ENCODE peak calls at places on chromosome 14, in six cellular contexts. One of them, this sample, is unnamed.

GRCh38 chr14:61555056-61555838 is 140.1 kb upstream of the HIF1A start:
- DNase-seq in Peyer's patch: no peak
- DNase-seq in AG20443: peak
- DNase-seq in WERI-Rb-1: no peak
- DNase-seq in tibial nerve: no peak
- DNase-seq in activated B cell treated with CpG ODN at 0.5 μM for 24 hours: no peak
- DNase-seq in this sample: no peak

GRCh38 chr14:100376751-100377171 is 53.6 kb downstream of the SLC25A47 start:
- DNase-seq in Peyer's patch: no peak
- DNase-seq in tibial nerve: no peak
- DNase-seq in activated B cell treated with CpG ODN at 0.5 μM for 24 hours: no peak
- DNase-seq in WERI-Rb-1: no peak
- DNase-seq in AG20443: no peak
- DNase-seq in this sample: no peak

GRCh38 chr14:25108959-25109358 is 59.0 kb upstream of the STXBP6 start:
- DNase-seq in tibial nerve: no peak
- DNase-seq in activated B cell treated with CpG ODN at 0.5 μM for 24 hours: no peak
- DNase-seq in Peyer's patch: no peak
- DNase-seq in WERI-Rb-1: no peak
- DNase-seq in AG20443: no peak
- DNase-seq in this sample: no peak

GRCh38 chr14:71694888-71695505 is 237.2 kb upstream of the RGS6 start:
- DNase-seq in AG20443: no peak
- DNase-seq in WERI-Rb-1: no peak
- DNase-seq in Peyer's patch: no peak
- DNase-seq in tibial nerve: no peak
- DNase-seq in activated B cell treated with CpG ODN at 0.5 μM for 24 hours: no peak
- DNase-seq in this sample: no peak

GRCh38 chr14:93592786-93593185 is 162.0 kb downstream of the UNC79 start:
- DNase-seq in tibial nerve: no peak
- DNase-seq in AG20443: no peak
- DNase-seq in WERI-Rb-1: no peak
- DNase-seq in activated B cell treated with CpG ODN at 0.5 μM for 24 hours: no peak
- DNase-seq in Peyer's patch: no peak
- DNase-seq in this sample: no peak

GRCh38 chr14:98926151-98926550 is 345.8 kb downstream of the BCL11B start:
- DNase-seq in Peyer's patch: peak
- DNase-seq in AG20443: no peak
- DNase-seq in WERI-Rb-1: no peak
- DNase-seq in tibial nerve: no peak
- DNase-seq in activated B cell treated with CpG ODN at 0.5 μM for 24 hours: no peak
- DNase-seq in this sample: no peak

GRCh38 chr14:60327447-60328331 is 78.7 kb downstream of the PPM1A start:
- DNase-seq in Peyer's patch: peak
- DNase-seq in activated B cell treated with CpG ODN at 0.5 μM for 24 hours: peak
- DNase-seq in tibial nerve: no peak
- DNase-seq in AG20443: peak
- DNase-seq in WERI-Rb-1: peak
- DNase-seq in this sample: peak

GRCh38 chr14:87443787-87444186 is 549.2 kb downstream of the GALC start:
- DNase-seq in activated B cell treated with CpG ODN at 0.5 μM for 24 hours: no peak
- DNase-seq in Peyer's patch: no peak
- DNase-seq in WERI-Rb-1: no peak
- DNase-seq in tibial nerve: no peak
- DNase-seq in AG20443: no peak
- DNase-seq in this sample: no peak

GRCh38 chr14:77376380-77376770 is 519 bp downstream of the TMED8 start:
- DNase-seq in Peyer's patch: no peak
- DNase-seq in activated B cell treated with CpG ODN at 0.5 μM for 24 hours: peak
- DNase-seq in tibial nerve: peak
- DNase-seq in AG20443: no peak
- DNase-seq in WERI-Rb-1: peak
- DNase-seq in this sample: peak

GRCh38 chr14:78455896-78456435 is 285.8 kb downstream of the NRXN3 start:
- DNase-seq in Peyer's patch: no peak
- DNase-seq in WERI-Rb-1: no peak
- DNase-seq in AG20443: no peak
- DNase-seq in tibial nerve: no peak
- DNase-seq in activated B cell treated with CpG ODN at 0.5 μM for 24 hours: no peak
- DNase-seq in this sample: no peak

GRCh38 chr14:69484444-69485113 is at the start of gene PLEKHD1:
- DNase-seq in tibial nerve: no peak
- DNase-seq in Peyer's patch: no peak
- DNase-seq in AG20443: no peak
- DNase-seq in WERI-Rb-1: peak
- DNase-seq in activated B cell treated with CpG ODN at 0.5 μM for 24 hours: no peak
- DNase-seq in this sample: no peak

GRCh38 chr14:33352821-33353220 is 414.1 kb downstream of the NPAS3 start:
- DNase-seq in activated B cell treated with CpG ODN at 0.5 μM for 24 hours: no peak
- DNase-seq in AG20443: no peak
- DNase-seq in Peyer's patch: no peak
- DNase-seq in WERI-Rb-1: no peak
- DNase-seq in tibial nerve: no peak
- DNase-seq in this sample: no peak

GRCh38 chr14:59278111-59278510 is 89.6 kb downstream of the DAAM1 start:
- DNase-seq in WERI-Rb-1: no peak
- DNase-seq in AG20443: peak
- DNase-seq in tibial nerve: no peak
- DNase-seq in activated B cell treated with CpG ODN at 0.5 μM for 24 hours: no peak
- DNase-seq in Peyer's patch: no peak
- DNase-seq in this sample: no peak

GRCh38 chr14:61894452-61895077 is 132.3 kb downstream of the SNAPC1 start:
- DNase-seq in tibial nerve: peak
- DNase-seq in WERI-Rb-1: peak
- DNase-seq in AG20443: peak
- DNase-seq in activated B cell treated with CpG ODN at 0.5 μM for 24 hours: peak
- DNase-seq in Peyer's patch: no peak
- DNase-seq in this sample: peak

GRCh38 chr14:25121342-25122129 is 71.6 kb upstream of the STXBP6 start:
- DNase-seq in WERI-Rb-1: no peak
- DNase-seq in tibial nerve: no peak
- DNase-seq in activated B cell treated with CpG ODN at 0.5 μM for 24 hours: no peak
- DNase-seq in AG20443: peak
- DNase-seq in Peyer's patch: no peak
- DNase-seq in this sample: no peak

GRCh38 chr14:99188721-99189120 is 83.3 kb downstream of the BCL11B start:
- DNase-seq in WERI-Rb-1: no peak
- DNase-seq in activated B cell treated with CpG ODN at 0.5 μM for 24 hours: no peak
- DNase-seq in tibial nerve: no peak
- DNase-seq in Peyer's patch: no peak
- DNase-seq in AG20443: no peak
- DNase-seq in this sample: no peak

GRCh38 chr14:68476212-68476964 is 316.5 kb downstream of the ZFP36L1 start:
- DNase-seq in AG20443: peak
- DNase-seq in tibial nerve: peak
- DNase-seq in activated B cell treated with CpG ODN at 0.5 μM for 24 hours: peak
- DNase-seq in Peyer's patch: no peak
- DNase-seq in WERI-Rb-1: no peak
- DNase-seq in this sample: peak

GRCh38 chr14:94113073-94113472 is 2.5 kb downstream of the IFI27 start:
- DNase-seq in AG20443: no peak
- DNase-seq in Peyer's patch: no peak
- DNase-seq in tibial nerve: no peak
- DNase-seq in activated B cell treated with CpG ODN at 0.5 μM for 24 hours: no peak
- DNase-seq in WERI-Rb-1: no peak
- DNase-seq in this sample: no peak

GRCh38 chr14:77181603-77182437 is at the start of gene TMEM63C:
- DNase-seq in AG20443: peak
- DNase-seq in tibial nerve: no peak
- DNase-seq in Peyer's patch: peak
- DNase-seq in WERI-Rb-1: peak
- DNase-seq in activated B cell treated with CpG ODN at 0.5 μM for 24 hours: peak
- DNase-seq in this sample: no peak

GRCh38 chr14:20757963-20758362 is 10.2 kb upstream of the EDDM3B start:
- DNase-seq in AG20443: no peak
- DNase-seq in Peyer's patch: no peak
- DNase-seq in tibial nerve: peak
- DNase-seq in activated B cell treated with CpG ODN at 0.5 μM for 24 hours: no peak
- DNase-seq in WERI-Rb-1: no peak
- DNase-seq in this sample: no peak

GRCh38 chr14:61335876-61336275 is 14.5 kb downstream of the PRKCH start:
- DNase-seq in tibial nerve: no peak
- DNase-seq in AG20443: no peak
- DNase-seq in Peyer's patch: no peak
- DNase-seq in activated B cell treated with CpG ODN at 0.5 μM for 24 hours: no peak
- DNase-seq in WERI-Rb-1: no peak
- DNase-seq in this sample: no peak

GRCh38 chr14:30270200-30271161 is 288.5 kb upstream of the G2E3 start:
- DNase-seq in Peyer's patch: peak
- DNase-seq in activated B cell treated with CpG ODN at 0.5 μM for 24 hours: peak
- DNase-seq in tibial nerve: peak
- DNase-seq in WERI-Rb-1: peak
- DNase-seq in AG20443: peak
- DNase-seq in this sample: peak

GRCh38 chr14:92986254-92987147 is 63.6 kb downstream of the CHGA start:
- DNase-seq in AG20443: peak
- DNase-seq in Peyer's patch: no peak
- DNase-seq in WERI-Rb-1: no peak
- DNase-seq in tibial nerve: no peak
- DNase-seq in activated B cell treated with CpG ODN at 0.5 μM for 24 hours: no peak
- DNase-seq in this sample: no peak

GRCh38 chr14:20652996-20653975 is 11.8 kb upstream of the OR6S1 start:
- DNase-seq in tibial nerve: no peak
- DNase-seq in activated B cell treated with CpG ODN at 0.5 μM for 24 hours: no peak
- DNase-seq in Peyer's patch: no peak
- DNase-seq in WERI-Rb-1: no peak
- DNase-seq in AG20443: no peak
- DNase-seq in this sample: peak

GRCh38 chr14:99036594-99037293 is 235.3 kb downstream of the BCL11B start:
- DNase-seq in AG20443: no peak
- DNase-seq in WERI-Rb-1: no peak
- DNase-seq in tibial nerve: peak
- DNase-seq in Peyer's patch: no peak
- DNase-seq in activated B cell treated with CpG ODN at 0.5 μM for 24 hours: no peak
- DNase-seq in this sample: no peak

GRCh38 chr14:61226015-61226654 is 55.0 kb downstream of the TMEM30B start:
- DNase-seq in activated B cell treated with CpG ODN at 0.5 μM for 24 hours: no peak
- DNase-seq in tibial nerve: no peak
- DNase-seq in WERI-Rb-1: no peak
- DNase-seq in Peyer's patch: no peak
- DNase-seq in AG20443: no peak
- DNase-seq in this sample: no peak

GRCh38 chr14:91232052-91232451 is 12.5 kb downstream of the GPR68 start:
- DNase-seq in Peyer's patch: no peak
- DNase-seq in tibial nerve: no peak
- DNase-seq in activated B cell treated with CpG ODN at 0.5 μM for 24 hours: no peak
- DNase-seq in WERI-Rb-1: no peak
- DNase-seq in AG20443: no peak
- DNase-seq in this sample: no peak

GRCh38 chr14:105281354-105282097 is 19.3 kb downstream of the BRF1 start:
- DNase-seq in tibial nerve: peak
- DNase-seq in Peyer's patch: no peak
- DNase-seq in AG20443: peak
- DNase-seq in WERI-Rb-1: no peak
- DNase-seq in activated B cell treated with CpG ODN at 0.5 μM for 24 hours: no peak
- DNase-seq in this sample: no peak

GRCh38 chr14:54597795-54598443 is 31.0 kb downstream of the SAMD4A start:
- DNase-seq in activated B cell treated with CpG ODN at 0.5 μM for 24 hours: no peak
- DNase-seq in AG20443: no peak
- DNase-seq in tibial nerve: no peak
- DNase-seq in Peyer's patch: no peak
- DNase-seq in WERI-Rb-1: peak
- DNase-seq in this sample: no peak

GRCh38 chr14:53432378-53432802 is 279.3 kb upstream of the DDHD1 start:
- DNase-seq in WERI-Rb-1: peak
- DNase-seq in Peyer's patch: no peak
- DNase-seq in activated B cell treated with CpG ODN at 0.5 μM for 24 hours: no peak
- DNase-seq in AG20443: peak
- DNase-seq in tibial nerve: no peak
- DNase-seq in this sample: no peak

GRCh38 chr14:90722590-90722989 is 93.6 kb downstream of the TTC7B start:
- DNase-seq in activated B cell treated with CpG ODN at 0.5 μM for 24 hours: no peak
- DNase-seq in tibial nerve: no peak
- DNase-seq in Peyer's patch: no peak
- DNase-seq in AG20443: no peak
- DNase-seq in WERI-Rb-1: no peak
- DNase-seq in this sample: no peak

GRCh38 chr14:52650774-52651173 is 44.6 kb downstream of the ERO1A start:
- DNase-seq in AG20443: no peak
- DNase-seq in Peyer's patch: no peak
- DNase-seq in WERI-Rb-1: peak
- DNase-seq in tibial nerve: no peak
- DNase-seq in activated B cell treated with CpG ODN at 0.5 μM for 24 hours: no peak
- DNase-seq in this sample: no peak

GRCh38 chr14:104130974-104131651 is 7.3 kb upstream of the KIF26A start:
- DNase-seq in activated B cell treated with CpG ODN at 0.5 μM for 24 hours: no peak
- DNase-seq in WERI-Rb-1: peak
- DNase-seq in Peyer's patch: peak
- DNase-seq in tibial nerve: no peak
- DNase-seq in AG20443: no peak
- DNase-seq in this sample: no peak

GRCh38 chr14:30272848-30273563 is 286.0 kb upstream of the G2E3 start:
- DNase-seq in activated B cell treated with CpG ODN at 0.5 μM for 24 hours: no peak
- DNase-seq in AG20443: no peak
- DNase-seq in tibial nerve: no peak
- DNase-seq in Peyer's patch: no peak
- DNase-seq in WERI-Rb-1: no peak
- DNase-seq in this sample: no peak

GRCh38 chr14:38818555-38818954 is 284.5 kb downstream of the SEC23A start:
- DNase-seq in activated B cell treated with CpG ODN at 0.5 μM for 24 hours: no peak
- DNase-seq in AG20443: no peak
- DNase-seq in tibial nerve: no peak
- DNase-seq in Peyer's patch: no peak
- DNase-seq in WERI-Rb-1: no peak
- DNase-seq in this sample: no peak

GRCh38 chr14:57319636-57320035 is 50.9 kb downstream of the AP5M1 start:
- DNase-seq in WERI-Rb-1: no peak
- DNase-seq in activated B cell treated with CpG ODN at 0.5 μM for 24 hours: no peak
- DNase-seq in AG20443: no peak
- DNase-seq in tibial nerve: no peak
- DNase-seq in Peyer's patch: no peak
- DNase-seq in this sample: no peak

GRCh38 chr14:64704145-64704742 is at the start of gene PLEKHG3:
- DNase-seq in tibial nerve: peak
- DNase-seq in WERI-Rb-1: peak
- DNase-seq in Peyer's patch: peak
- DNase-seq in AG20443: peak
- DNase-seq in activated B cell treated with CpG ODN at 0.5 μM for 24 hours: no peak
- DNase-seq in this sample: peak